ENCODE peak calls at places on chromosomes 1 and 21, in five cellular contexts. One of them, this sample, is unnamed.
A peak's percentile ranks its signal among the peaks of the same experiment; 100 is the strongest.

GRCh38 chr1:169601096-169601881 is 15.0 kb upstream of the F5 start:
- DNase-seq in body of pancreas: no peak
- DNase-seq in heart left ventricle: no peak
- DNase-seq in GM12892: no peak
- DNase-seq in adrenal gland: no peak
- DNase-seq in this sample: no peak

GRCh38 chr1:22780696-22781095 is 70.1 kb downstream of the EPHB2 start:
- DNase-seq in heart left ventricle: no peak
- DNase-seq in adrenal gland: no peak
- DNase-seq in body of pancreas: no peak
- DNase-seq in GM12892: peak; percentile 40
- DNase-seq in this sample: peak; percentile 81

GRCh38 chr1:119718969-119719368 is 7.2 kb downstream of the PHGDH start:
- DNase-seq in body of pancreas: peak; percentile 83
- DNase-seq in adrenal gland: no peak
- DNase-seq in heart left ventricle: no peak
- DNase-seq in GM12892: no peak
- DNase-seq in this sample: no peak

GRCh38 chr1:64745181-64745985 is 508 bp downstream of the RAVER2 start:
- DNase-seq in adrenal gland: peak; percentile 60
- DNase-seq in GM12892: peak; percentile 5
- DNase-seq in body of pancreas: peak; percentile 19
- DNase-seq in heart left ventricle: peak; percentile 60
- DNase-seq in this sample: peak; percentile 38

GRCh38 chr1:41363632-41364320 is 2.5 kb downstream of the FOXO6 start:
- DNase-seq in adrenal gland: peak; percentile 48
- DNase-seq in body of pancreas: no peak
- DNase-seq in GM12892: peak; percentile 13
- DNase-seq in heart left ventricle: no peak
- DNase-seq in this sample: peak; percentile 46

GRCh38 chr1:169586395-169587255 is at the start of gene F5:
- DNase-seq in adrenal gland: peak; percentile 81
- DNase-seq in GM12892: peak; percentile 39
- DNase-seq in heart left ventricle: peak; percentile 83
- DNase-seq in body of pancreas: peak; percentile 84
- DNase-seq in this sample: peak; percentile 33

GRCh38 chr1:51488372-51489050 is 30.6 kb downstream of the EPS15 start:
- DNase-seq in adrenal gland: no peak
- DNase-seq in body of pancreas: no peak
- DNase-seq in GM12892: no peak
- DNase-seq in heart left ventricle: no peak
- DNase-seq in this sample: no peak

GRCh38 chr1:235834620-235835019 is 32.1 kb downstream of the LYST start:
- DNase-seq in heart left ventricle: no peak
- DNase-seq in body of pancreas: no peak
- DNase-seq in adrenal gland: no peak
- DNase-seq in GM12892: no peak
- DNase-seq in this sample: no peak

GRCh38 chr1:226656601-226657277 is 82.3 kb downstream of the ITPKB start:
- DNase-seq in GM12892: no peak
- DNase-seq in adrenal gland: no peak
- DNase-seq in heart left ventricle: peak; percentile 34
- DNase-seq in body of pancreas: peak; percentile 91
- DNase-seq in this sample: peak; percentile 50

GRCh38 chr1:150406483-150406882 is 42.5 kb downstream of the RPRD2 start:
- DNase-seq in adrenal gland: no peak
- DNase-seq in GM12892: no peak
- DNase-seq in heart left ventricle: no peak
- DNase-seq in body of pancreas: no peak
- DNase-seq in this sample: no peak

GRCh38 chr1:156592910-156593732 is 1.5 kb downstream of the NAXE start:
- DNase-seq in body of pancreas: no peak
- DNase-seq in heart left ventricle: no peak
- DNase-seq in adrenal gland: no peak
- DNase-seq in GM12892: no peak
- DNase-seq in this sample: no peak

GRCh38 chr1:51690285-51690961 is 73.5 kb downstream of the OSBPL9 start:
- DNase-seq in body of pancreas: peak; percentile 66
- DNase-seq in heart left ventricle: no peak
- DNase-seq in adrenal gland: no peak
- DNase-seq in GM12892: no peak
- DNase-seq in this sample: no peak

GRCh38 chr1:203644661-203645510 is 18.3 kb downstream of the ATP2B4 start:
- DNase-seq in GM12892: no peak
- DNase-seq in adrenal gland: no peak
- DNase-seq in body of pancreas: no peak
- DNase-seq in heart left ventricle: no peak
- DNase-seq in this sample: no peak

GRCh38 chr1:163173121-163173520 is 29.6 kb downstream of the RGS5 start:
- DNase-seq in GM12892: no peak
- DNase-seq in adrenal gland: no peak
- DNase-seq in body of pancreas: no peak
- DNase-seq in heart left ventricle: no peak
- DNase-seq in this sample: no peak

GRCh38 chr21:33403128-33403785 is at the start of gene IFNGR2:
- DNase-seq in body of pancreas: peak; percentile 33
- DNase-seq in adrenal gland: no peak
- DNase-seq in heart left ventricle: peak; percentile 84
- DNase-seq in GM12892: peak; percentile 66
- DNase-seq in this sample: peak; percentile 42

GRCh38 chr1:58779837-58780585 is 3.8 kb downstream of the JUN start:
- DNase-seq in adrenal gland: peak; percentile 69
- DNase-seq in heart left ventricle: no peak
- DNase-seq in GM12892: no peak
- DNase-seq in body of pancreas: peak; percentile 81
- DNase-seq in this sample: no peak

GRCh38 chr1:195591917-195592672 is 1016.1 kb downstream of the KCNT2 start:
- DNase-seq in body of pancreas: no peak
- DNase-seq in heart left ventricle: no peak
- DNase-seq in adrenal gland: no peak
- DNase-seq in GM12892: no peak
- DNase-seq in this sample: no peak

GRCh38 chr1:63877816-63878215 is 104.0 kb downstream of the ROR1 start:
- DNase-seq in body of pancreas: no peak
- DNase-seq in adrenal gland: no peak
- DNase-seq in heart left ventricle: no peak
- DNase-seq in GM12892: no peak
- DNase-seq in this sample: peak; percentile 38

GRCh38 chr21:16534408-16535099 is 804.8 kb downstream of the USP25 start:
- DNase-seq in adrenal gland: peak; percentile 90
- DNase-seq in body of pancreas: peak; percentile 64
- DNase-seq in GM12892: no peak
- DNase-seq in heart left ventricle: peak; percentile 70
- DNase-seq in this sample: peak; percentile 5

GRCh38 chr1:64624859-64625258 is 120.0 kb upstream of the RAVER2 start:
- DNase-seq in heart left ventricle: no peak
- DNase-seq in body of pancreas: no peak
- DNase-seq in GM12892: no peak
- DNase-seq in adrenal gland: no peak
- DNase-seq in this sample: no peak

DNA sequence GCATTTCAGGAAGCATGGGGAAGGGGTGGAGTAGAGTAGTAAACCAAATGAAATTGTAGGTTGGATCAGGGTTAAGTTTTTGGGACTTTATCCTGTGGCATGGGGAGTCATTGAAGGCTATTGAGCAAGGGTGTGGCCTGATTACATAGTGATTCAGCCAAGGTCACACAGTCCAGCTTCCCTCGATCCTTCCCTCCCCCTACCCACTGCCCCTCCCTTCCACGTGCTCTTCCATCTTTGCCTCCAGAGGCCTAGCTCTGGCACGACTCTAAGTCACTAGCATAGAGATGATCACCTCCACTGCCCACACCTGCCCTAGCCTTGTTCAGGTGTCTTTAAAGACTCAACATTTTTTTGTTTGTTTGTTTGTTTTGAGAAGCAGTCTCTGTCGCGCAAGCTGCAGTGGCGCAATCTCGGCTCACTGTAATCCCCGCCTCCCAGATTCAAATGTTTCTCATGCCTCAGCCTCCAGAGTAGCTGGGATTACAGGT is 37.2 kb upstream of the SLC9A1 start:
- DNase-seq in GM12892: no peak
- DNase-seq in body of pancreas: peak; percentile 2
- DNase-seq in heart left ventricle: no peak
- DNase-seq in adrenal gland: peak; percentile 53
- DNase-seq in this sample: peak; percentile 26
- TF ChIP-seq POLR2A in GM12892: no peak
- TF ChIP-seq POLR2A in body of pancreas: no peak
- TF ChIP-seq POLR2A in heart left ventricle: no peak
- TF ChIP-seq POLR2A in adrenal gland: no peak
- TF ChIP-seq POLR2A in this sample: no peak

DNA sequence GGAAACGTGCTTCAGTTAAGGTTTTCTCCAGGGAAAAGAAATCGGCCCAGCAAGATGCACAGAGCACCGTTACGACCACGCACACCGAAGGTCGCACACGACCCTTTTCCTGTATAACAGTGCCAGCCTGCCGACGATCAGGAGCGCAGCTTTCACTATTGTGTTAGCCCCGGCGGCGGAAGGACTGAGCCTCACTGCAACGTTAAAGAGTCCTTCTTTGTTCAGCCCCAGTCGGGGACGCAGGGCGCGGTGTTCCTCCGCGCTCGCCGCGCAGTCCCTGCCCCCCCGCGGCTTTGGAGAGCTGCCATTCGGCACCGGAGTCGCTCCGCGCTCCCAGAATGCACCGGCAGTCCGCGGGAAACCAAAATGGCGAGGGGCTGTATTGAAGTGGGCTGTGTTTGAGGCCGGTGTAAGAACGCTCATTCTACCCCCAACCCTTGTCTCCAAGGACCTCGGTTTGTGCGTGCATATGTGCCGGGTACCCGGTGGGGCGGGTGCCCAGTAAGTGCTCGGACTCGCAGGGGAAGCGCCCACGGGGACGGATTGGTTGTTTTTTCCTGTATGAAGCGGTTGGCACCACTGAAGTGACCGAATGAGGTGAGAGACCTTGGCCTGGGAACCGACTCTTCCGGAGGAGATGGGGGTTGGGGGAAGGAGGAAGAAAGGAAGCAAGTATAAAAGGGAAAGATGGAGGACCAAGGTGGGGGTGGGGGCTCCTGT is at the start of gene MTF2:
- DNase-seq in body of pancreas: peak; percentile 95
- DNase-seq in adrenal gland: peak; percentile 97
- DNase-seq in GM12892: peak; percentile 65
- DNase-seq in heart left ventricle: peak; percentile 98
- DNase-seq in this sample: peak; percentile 41
- TF ChIP-seq POLR2A in body of pancreas: peak; percentile 96
- TF ChIP-seq POLR2A in adrenal gland: peak; percentile 98
- TF ChIP-seq POLR2A in GM12892: peak; percentile 99
- TF ChIP-seq POLR2A in heart left ventricle: no peak
- TF ChIP-seq POLR2A in this sample: peak; percentile 83

GRCh38 chr1:154972213-154972516 is 1.6 kb upstream of the SHC1 start:
- DNase-seq in adrenal gland: no peak
- DNase-seq in heart left ventricle: no peak
- DNase-seq in GM12892: no peak
- DNase-seq in body of pancreas: peak; percentile 30
- DNase-seq in this sample: no peak

GRCh38 chr1:154973344-154974085 is 966 bp upstream of the CKS1B start:
- DNase-seq in heart left ventricle: peak; percentile 96
- DNase-seq in body of pancreas: peak; percentile 98
- DNase-seq in GM12892: peak; percentile 79
- DNase-seq in adrenal gland: peak; percentile 100
- DNase-seq in this sample: peak; percentile 58

GRCh38 chr1:154971341-154971998 is 923 bp upstream of the SHC1 start:
- DNase-seq in body of pancreas: peak; percentile 61
- DNase-seq in adrenal gland: peak; percentile 89
- DNase-seq in GM12892: no peak
- DNase-seq in heart left ventricle: no peak
- DNase-seq in this sample: no peak

GRCh38 chr1:154974086-154974807 is at the start of gene CKS1B:
- DNase-seq in body of pancreas: peak; percentile 99
- DNase-seq in adrenal gland: peak; percentile 100
- DNase-seq in heart left ventricle: peak; percentile 97
- DNase-seq in GM12892: peak; percentile 95
- DNase-seq in this sample: peak; percentile 86

GRCh38 chr1:154972517-154973343 is 1.8 kb upstream of the CKS1B start:
- DNase-seq in adrenal gland: peak; percentile 93
- DNase-seq in heart left ventricle: no peak
- DNase-seq in GM12892: no peak
- DNase-seq in body of pancreas: peak; percentile 86
- DNase-seq in this sample: peak; percentile 71
- TF ChIP-seq POLR2A in adrenal gland: peak; percentile 77
- TF ChIP-seq POLR2A in heart left ventricle: no peak
- TF ChIP-seq POLR2A in GM12892: no peak
- TF ChIP-seq POLR2A in body of pancreas: no peak
- TF ChIP-seq POLR2A in this sample: peak; percentile 38

GRCh38 chr1:15758537-15758936 is at the start of gene FBLIM1:
- DNase-seq in adrenal gland: no peak
- DNase-seq in GM12892: no peak
- DNase-seq in body of pancreas: no peak
- DNase-seq in heart left ventricle: no peak
- DNase-seq in this sample: no peak

GRCh38 chr1:15756143-15757015 is 2.2 kb upstream of the FBLIM1 start:
- DNase-seq in heart left ventricle: no peak
- DNase-seq in body of pancreas: peak; percentile 63
- DNase-seq in GM12892: no peak
- DNase-seq in adrenal gland: no peak
- DNase-seq in this sample: peak; percentile 43

GRCh38 chr1:15758953-15759661 is 512 bp downstream of the FBLIM1 start:
- DNase-seq in heart left ventricle: no peak
- DNase-seq in GM12892: no peak
- DNase-seq in adrenal gland: no peak
- DNase-seq in body of pancreas: no peak
- DNase-seq in this sample: no peak

GRCh38 chr1:15757016-15757543 is 1.5 kb upstream of the FBLIM1 start:
- DNase-seq in body of pancreas: no peak
- DNase-seq in adrenal gland: no peak
- DNase-seq in GM12892: no peak
- DNase-seq in heart left ventricle: no peak
- DNase-seq in this sample: no peak

GRCh38 chr1:15757575-15758401 is 807 bp upstream of the FBLIM1 start:
- DNase-seq in GM12892: no peak
- DNase-seq in adrenal gland: no peak
- DNase-seq in heart left ventricle: no peak
- DNase-seq in body of pancreas: no peak
- DNase-seq in this sample: no peak
- TF ChIP-seq POLR2A in GM12892: no peak
- TF ChIP-seq POLR2A in adrenal gland: no peak
- TF ChIP-seq POLR2A in heart left ventricle: no peak
- TF ChIP-seq POLR2A in body of pancreas: no peak
- TF ChIP-seq POLR2A in this sample: no peak